ENCODE peak calls at places on chromosome 16, in five cellular contexts. S is sigmoid colon, T is fibroblast of lung, X is fibroblast of pulmonary artery, E is A549. P is an unnamed sample.

GRCh38 chr16:64308721-64309120 is 813.1 kb downstream of the CDH11 start:
- DNase-seq in T (no peak), E (no peak), S (no peak), X (no peak), P (no peak)

GRCh38 chr16:50396770-50397525 is 28.2 kb upstream of the BRD7 start:
- DNase-seq in S (no peak), E (peak), X (no peak), T (peak), P (no peak)

GRCh38 chr16:65453646-65454045 is 331.8 kb upstream of the CDH11 start:
- DNase-seq in S (no peak), E (no peak), X (no peak), T (no peak), P (no peak)

GRCh38 chr16:73095885-73096341 is 48.0 kb upstream of the ZFHX3 start:
- DNase-seq in X (peak), S (no peak), E (no peak), T (no peak), P (no peak)

GRCh38 chr16:81767987-81768592 is 11.0 kb upstream of the PLCG2 start:
- DNase-seq in E (peak), X (no peak), T (no peak), S (no peak), P (no peak)

GRCh38 chr16:46812781-46813555 is 18.0 kb downstream of the C16orf87 start:
- DNase-seq in S (no peak), X (no peak), E (no peak), T (no peak), P (no peak)

GRCh38 chr16:75087040-75087979 is 29.3 kb downstream of the LDHD start:
- DNase-seq in X (peak), E (no peak), S (peak), T (peak), P (peak)

GRCh38 chr16:48366165-48367093 is 18.8 kb downstream of the SIAH1 start:
- DNase-seq in X (peak), T (peak), E (peak), S (peak), P (peak)

GRCh38 chr16:1613728-1614225 is 1.6 kb downstream of the CRAMP1 start:
- DNase-seq in X (no peak), T (no peak), S (no peak), E (no peak), P (no peak)

GRCh38 chr16:81071816-81072215 is 5.2 kb downstream of the C16orf46 start:
- DNase-seq in X (peak), S (no peak), T (peak), E (no peak), P (no peak)

GRCh38 chr16:86773339-86773715 is 195.0 kb downstream of the FOXL1 start:
- DNase-seq in T (no peak), E (no peak), X (no peak), S (peak), P (no peak)

GRCh38 chr16:12535535-12536411 is 267.9 kb downstream of the CPPED1 start:
- DNase-seq in T (no peak), X (peak), E (no peak), S (no peak), P (no peak)

GRCh38 chr16:56606071-56606687 is 2.2 kb upstream of the MT2A start:
- DNase-seq in S (peak), E (peak), X (peak), T (peak), P (peak)

GRCh38 chr16:70460737-70461261 is 6.4 kb downstream of the FCSK start:
- DNase-seq in E (no peak), T (no peak), X (peak), S (no peak), P (no peak)

DNA sequence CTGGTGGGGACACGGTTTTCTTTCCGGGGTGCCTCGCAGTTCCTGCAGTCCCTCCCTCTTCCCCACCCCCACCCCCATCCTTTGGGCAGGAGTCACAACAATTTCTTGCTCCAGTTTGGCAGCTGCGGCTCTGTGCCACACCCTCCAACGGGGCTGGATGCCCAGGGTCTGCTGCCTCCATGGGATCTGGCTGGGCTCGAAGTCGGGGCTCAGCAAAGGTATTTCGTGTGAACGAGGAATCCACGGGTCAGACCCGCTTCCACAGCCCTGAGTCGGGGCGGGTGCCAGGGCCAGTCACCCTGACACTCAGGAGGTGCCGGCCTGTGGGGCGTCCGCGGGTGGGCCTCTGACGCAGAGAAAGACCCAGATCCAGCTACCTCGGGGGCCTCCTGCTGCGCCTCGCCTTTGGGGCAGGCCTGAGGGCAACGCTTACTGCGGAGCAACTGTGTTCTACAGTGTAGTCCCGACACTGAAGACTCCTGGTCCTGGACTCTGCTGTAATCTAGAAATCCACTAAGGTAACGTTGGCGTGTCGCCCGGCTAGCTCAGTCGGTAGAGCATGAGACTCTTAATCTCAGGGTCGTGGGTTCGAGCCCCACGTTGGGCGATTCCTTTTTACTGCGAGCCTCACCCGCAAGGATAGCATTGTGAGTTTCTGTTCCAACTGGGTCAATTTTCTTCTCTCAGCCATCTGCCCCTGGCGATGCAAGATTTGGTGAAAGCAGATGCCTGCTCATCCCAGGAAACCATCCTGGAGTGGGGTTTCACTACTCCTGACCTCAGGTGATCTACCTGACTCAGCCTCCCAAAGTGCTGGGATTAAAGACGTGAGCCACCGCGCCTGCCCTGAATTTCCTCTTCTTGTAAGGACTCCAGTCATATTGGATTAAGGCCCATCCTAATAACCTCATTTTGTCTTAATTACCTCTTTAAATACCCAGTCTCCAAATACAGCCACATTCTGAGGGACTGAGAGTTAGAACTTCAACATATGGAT is 12.5 kb upstream of the OR1F1 start:
- DNase-seq in X (no peak), T (peak), S (peak), E (peak), P (no peak)
- H3K4me3 ChIP-seq in X (no peak), T (peak), S (no peak), E (peak), P (no peak)

GRCh38 chr16:78961464-78961863 is 639.1 kb downstream of the MAF start:
- DNase-seq in E (no peak), T (no peak), X (no peak), S (no peak), P (no peak)
- H3K4me3 ChIP-seq in E (no peak), T (no peak), X (no peak), S (no peak), P (no peak)

DNA sequence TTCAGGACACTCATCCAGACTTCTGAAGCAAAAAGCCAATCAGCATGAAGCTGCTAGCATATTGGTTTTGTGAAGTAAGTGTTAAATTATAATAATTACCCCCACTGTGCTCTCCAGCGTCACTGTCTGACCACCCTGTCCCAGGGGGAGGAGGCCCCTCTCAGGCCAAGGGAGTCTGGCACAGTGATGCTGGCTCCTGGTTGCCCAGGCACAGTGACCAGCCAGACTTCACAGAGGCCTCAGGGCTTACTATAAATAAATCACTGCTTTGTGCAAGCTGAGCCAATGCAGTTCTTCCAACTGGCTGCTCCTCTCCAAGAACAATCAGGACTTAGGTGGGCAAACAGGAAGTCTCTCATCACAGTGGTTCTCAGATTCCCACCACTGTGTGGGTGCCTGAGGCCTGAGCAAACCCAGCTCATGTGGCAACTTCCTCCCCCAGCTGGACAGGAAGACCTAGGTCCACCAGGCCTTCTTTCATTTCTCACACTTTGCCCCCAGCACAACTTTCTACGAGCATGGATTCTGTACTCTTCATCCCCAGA is 1.7 kb upstream of the DBNDD1 start:
- DNase-seq in X (peak), E (no peak), T (peak), S (no peak), P (peak)
- H3K4me3 ChIP-seq in X (no peak), E (no peak), T (no peak), S (no peak), P (no peak)

GRCh38 chr16:17469011-17469741 is 1.6 kb downstream of the XYLT1 start:
- DNase-seq in E (no peak), S (no peak), X (peak), T (peak), P (peak)

GRCh38 chr16:17469742-17470001 is 1.1 kb downstream of the XYLT1 start:
- DNase-seq in S (no peak), X (no peak), T (no peak), E (no peak), P (no peak)

GRCh38 chr16:17466876-17467275 is 3.9 kb downstream of the XYLT1 start:
- DNase-seq in X (no peak), E (no peak), S (no peak), T (no peak), P (no peak)

GRCh38 chr16:17468611-17469010 is 2.1 kb downstream of the XYLT1 start:
- DNase-seq in X (no peak), S (no peak), T (no peak), E (no peak), P (no peak)

DNA sequence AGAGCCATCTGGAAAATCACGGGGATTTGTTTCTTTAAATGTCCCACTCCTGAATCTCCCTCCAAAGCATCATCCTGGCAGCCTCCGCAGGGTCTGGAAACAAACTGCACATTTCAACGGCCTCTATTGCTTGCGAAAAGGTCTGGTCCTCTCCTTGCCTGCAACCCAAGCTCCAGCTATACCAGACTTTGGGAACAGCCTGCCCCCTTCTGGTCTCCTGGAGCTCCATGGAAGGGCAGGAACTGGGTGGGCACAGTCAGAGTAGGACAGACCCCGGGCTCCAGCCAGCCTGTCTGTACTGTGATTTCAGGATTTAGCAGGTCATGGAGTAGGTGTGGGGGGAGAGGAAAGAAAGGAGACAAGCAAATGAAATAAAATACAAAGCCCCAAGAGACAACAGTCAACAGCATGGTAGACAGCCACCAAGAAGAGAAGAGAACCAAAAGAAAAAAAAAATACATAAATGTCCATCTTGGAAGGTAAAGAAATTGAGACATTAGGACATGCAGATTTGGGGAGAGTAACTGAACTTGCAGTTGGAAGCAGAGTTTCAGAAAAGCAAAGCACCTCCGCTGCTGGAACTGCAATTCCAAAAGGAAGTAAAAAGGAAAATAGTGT is 2.7 kb downstream of the XYLT1 start:
- DNase-seq in T (peak), E (peak), X (peak), S (peak), P (no peak)
- H3K4me3 ChIP-seq in T (peak), E (no peak), X (no peak), S (peak), P (peak)

DNA sequence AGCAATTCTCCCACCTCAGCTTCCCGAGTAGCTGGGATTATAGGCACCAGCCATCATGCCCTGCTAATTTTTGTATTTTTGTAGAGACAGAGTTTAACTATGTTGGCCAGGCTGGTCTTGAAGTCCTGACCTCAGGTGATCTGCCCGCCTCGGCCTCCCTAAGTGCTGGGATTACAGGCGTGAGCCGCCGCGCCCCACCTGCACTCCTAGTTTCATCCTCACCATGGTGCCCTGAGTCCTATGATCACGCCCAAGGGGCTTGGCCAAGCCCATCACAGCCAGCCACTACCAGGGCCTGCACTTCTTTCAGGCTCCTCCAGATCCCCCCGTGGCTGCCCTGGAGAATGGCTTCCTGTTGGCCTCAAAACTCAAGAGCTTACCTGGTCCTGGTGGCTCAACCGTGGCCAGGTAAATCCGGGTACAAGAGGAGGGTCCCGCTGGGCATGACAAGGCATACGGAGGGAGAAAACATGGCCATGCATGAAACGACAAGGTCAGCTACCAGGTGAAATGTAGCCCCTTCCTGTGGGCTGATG is 20.4 kb upstream of the TFAP4 start:
- DNase-seq in T (no peak), E (no peak), S (no peak), X (no peak), P (no peak)
- H3K4me3 ChIP-seq in T (peak), E (no peak), S (no peak), X (no peak), P (no peak)

GRCh38 chr16:57667526-57668258 is 414 bp upstream of the ADGRG3 start:
- DNase-seq in S (no peak), E (no peak), X (no peak), T (no peak), P (no peak)
- H3K4me3 ChIP-seq in S (no peak), E (no peak), X (no peak), T (no peak), P (no peak)

DNA sequence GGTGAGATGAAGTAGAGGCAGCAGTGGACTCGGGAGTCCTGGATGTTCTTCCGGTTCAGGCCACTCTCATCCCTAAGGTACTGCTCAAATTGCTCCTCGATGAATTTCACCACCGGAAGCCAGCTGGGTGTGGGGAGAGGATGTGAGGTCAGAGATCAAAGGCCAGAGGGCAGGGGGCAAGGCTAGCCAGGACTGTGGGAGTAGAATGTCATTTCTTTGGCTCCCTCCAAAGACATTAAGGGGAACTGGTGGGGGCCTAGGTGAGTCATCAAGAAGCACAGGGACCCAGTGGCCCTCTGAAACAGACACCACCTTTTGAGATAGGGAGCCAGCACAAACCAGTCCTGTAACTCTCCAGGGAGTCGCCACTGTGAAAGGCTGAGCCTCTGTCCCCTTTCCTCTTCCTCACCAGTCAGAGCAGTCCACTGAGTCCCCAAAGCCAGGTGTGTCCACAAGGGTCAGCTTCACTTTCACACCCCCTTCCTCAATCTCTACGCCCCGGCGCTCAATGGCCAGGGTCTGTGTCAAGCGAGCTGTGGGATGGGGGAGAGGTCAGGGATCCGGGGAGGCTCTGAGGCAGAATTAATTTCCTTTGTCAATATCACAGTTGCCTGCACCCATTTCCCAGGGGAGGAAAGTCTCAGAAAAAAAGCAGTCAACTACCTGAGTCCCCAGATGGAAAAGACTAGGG is 865 bp downstream of the SEPTIN1 start:
- DNase-seq in T (no peak), E (no peak), S (no peak), X (no peak), P (no peak)
- H3K4me3 ChIP-seq in T (no peak), E (no peak), S (no peak), X (no peak), P (no peak)

DNA sequence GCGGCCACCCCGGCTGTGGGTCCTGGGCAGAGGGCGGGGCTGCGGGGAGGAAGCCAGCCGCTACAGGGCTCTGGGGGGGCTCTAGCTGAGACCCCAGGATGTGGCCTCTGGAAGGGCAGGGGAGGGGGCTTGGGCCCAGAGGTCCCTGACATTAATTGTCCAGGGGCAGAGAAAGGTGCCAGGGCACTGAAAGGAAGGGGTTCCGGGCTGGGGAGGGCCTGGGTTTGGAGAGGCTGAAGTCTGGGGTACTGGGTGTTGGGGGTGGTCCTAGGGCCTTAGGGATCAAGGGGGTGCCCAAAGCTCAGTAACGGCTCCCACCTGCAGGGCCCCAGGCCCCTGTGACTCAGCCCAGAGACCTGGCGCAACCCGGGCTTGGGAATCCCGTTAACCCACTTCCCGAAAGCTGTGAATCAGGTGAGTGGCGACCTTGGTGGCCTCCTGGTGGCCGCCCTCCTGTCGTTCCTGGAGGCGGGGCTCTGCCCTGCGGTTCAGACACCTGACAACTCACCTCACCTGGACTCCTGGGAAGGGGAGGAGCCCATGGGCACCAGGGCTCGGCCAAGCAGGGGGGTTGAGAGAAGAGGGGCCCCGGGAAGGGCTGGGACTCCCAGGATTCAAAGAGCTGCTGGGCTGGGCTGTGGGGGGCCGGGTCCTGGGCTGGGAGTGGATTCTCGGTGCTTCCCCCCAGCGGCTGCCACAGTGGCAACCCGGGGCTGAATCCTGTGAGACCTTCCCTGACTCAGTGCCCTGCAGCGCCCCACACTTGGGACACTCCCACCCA is 465 bp upstream of the PRSS22 start:
- DNase-seq in S (no peak), E (no peak), T (no peak), X (no peak), P (no peak)
- H3K4me3 ChIP-seq in S (no peak), E (peak), T (peak), X (no peak), P (no peak)